ENCODE peak calls at places on chromosome 9, in ten cellular contexts. A is pancreas; H is astrocyte; U is IMR-90; L is fibroblast of lung; K is hepatocyte; S is small intestine; N is BE2C; F is transverse colon; M is CD8-positive, alpha-beta memory T cell. P is an unnamed sample. For H3K4me1 and H3K27me3, the result is how much of the 10 kb centered on the place peaks cover.

GRCh38 chr9:84939766-84940165 is 270.2 kb downstream of the NTRK2 start:
- DNase-seq in A (no peak), H (no peak), U (no peak), L (peak), K (no peak), S (no peak), N (no peak), F (no peak), M (no peak), P (no peak)

GRCh38 chr9:80378669-80379293 is 807.0 kb downstream of the TLE4 start:
- DNase-seq in A (no peak), H (no peak), U (no peak), L (no peak), K (no peak), S (no peak), N (no peak), F (no peak), M (no peak), P (no peak)

GRCh38 chr9:29616844-29617243 is 2043.6 kb upstream of the C9orf72 start:
- DNase-seq in A (no peak), H (no peak), U (no peak), L (no peak), K (no peak), S (no peak), N (no peak), F (no peak), M (no peak), P (no peak)

GRCh38 chr9:75108571-75108970 is 20.3 kb downstream of the OSTF1 start:
- DNase-seq in A (no peak), H (peak), U (peak), L (peak), K (no peak), S (peak), N (no peak), F (peak), M (no peak), P (no peak)

GRCh38 chr9:110579763-110580255 is 268 bp upstream of the SVEP1 start:
- DNase-seq in A (no peak), H (peak), U (peak), L (peak), K (peak), S (no peak), N (peak), F (no peak), M (no peak), P (no peak)

GRCh38 chr9:3088166-3088702 is 244.3 kb upstream of the PUM3 start:
- DNase-seq in A (no peak), H (no peak), U (no peak), L (no peak), K (no peak), S (no peak), N (peak), F (no peak), M (no peak), P (no peak)

GRCh38 chr9:118992813-118993747 is 376.2 kb downstream of the BRINP1 start:
- DNase-seq in A (no peak), H (peak), U (no peak), L (peak), K (peak), S (peak), N (no peak), F (no peak), M (no peak), P (no peak)

GRCh38 chr9:71145179-71145578 is 23.8 kb upstream of the TRPM3 start:
- DNase-seq in A (no peak), H (no peak), U (no peak), L (no peak), K (peak), S (peak), N (peak), F (no peak), M (no peak), P (no peak)

GRCh38 chr9:80285325-80285724 is 713.6 kb downstream of the TLE4 start:
- DNase-seq in A (no peak), H (peak), U (peak), L (peak), K (peak), S (no peak), N (no peak), F (no peak), M (no peak), P (no peak)

GRCh38 chr9:33153666-33154065 is 13.5 kb downstream of the B4GALT1 start:
- DNase-seq in A (no peak), H (no peak), U (no peak), L (no peak), K (no peak), S (no peak), N (no peak), F (no peak), M (no peak), P (no peak)

GRCh38 chr9:33354651-33355211 is 47.6 kb downstream of the AQP7 start:
- DNase-seq in A (no peak), H (peak), U (peak), L (peak), K (no peak), S (peak), N (peak), F (no peak), M (no peak), P (no peak)

GRCh38 chr9:94228616-94229015 is 30.5 kb upstream of the ZNF169 start:
- DNase-seq in A (no peak), H (no peak), U (no peak), L (no peak), K (no peak), S (no peak), N (no peak), F (no peak), M (no peak), P (no peak)

GRCh38 chr9:25681270-25681669 is 3.0 kb upstream of the TUSC1 start:
- DNase-seq in A (no peak), H (peak), U (peak), L (peak), K (no peak), S (no peak), N (no peak), F (no peak), M (no peak), P (no peak)

GRCh38 chr9:78958887-78959286 is 612.9 kb upstream of the TLE4 start:
- DNase-seq in A (no peak), H (no peak), U (no peak), L (no peak), K (no peak), S (no peak), N (peak), F (no peak), M (no peak), P (no peak)

GRCh38 chr9:29325855-29326254 is 1752.6 kb upstream of the C9orf72 start:
- DNase-seq in A (no peak), H (no peak), U (no peak), L (no peak), K (no peak), S (no peak), N (no peak), F (no peak), M (no peak), P (no peak)

GRCh38 chr9:105341784-105342183 is 97.3 kb downstream of the SLC44A1 start:
- DNase-seq in A (no peak), H (peak), U (peak), L (peak), K (no peak), S (peak), N (no peak), F (no peak), M (no peak), P (no peak)

GRCh38 chr9:76269789-76270188 is 124.4 kb downstream of the RFK start:
- DNase-seq in A (no peak), H (peak), U (peak), L (peak), K (no peak), S (no peak), N (no peak), F (no peak), M (no peak), P (no peak)

GRCh38 chr9:33467526-33467925 is 6.2 kb downstream of the NOL6 start:
- DNase-seq in A (peak), H (no peak), U (no peak), L (no peak), K (no peak), S (no peak), N (no peak), F (peak), M (no peak), P (no peak)

GRCh38 chr9:131473891-131474290 is 28.8 kb upstream of the POMT1 start:
- DNase-seq in A (peak), H (no peak), U (no peak), L (no peak), K (no peak), S (no peak), N (no peak), F (no peak), M (no peak), P (no peak)

GRCh38 chr9:126125577-126125976 is 201.1 kb upstream of the MVB12B start:
- DNase-seq in A (no peak), H (no peak), U (no peak), L (no peak), K (peak), S (no peak), N (no peak), F (no peak), M (no peak), P (no peak)

GRCh38 chr9:132780230-132781007 is 97.7 kb downstream of the AK8 start:
- DNase-seq in A (no peak), H (no peak), U (no peak), L (no peak), K (no peak), S (no peak), N (no peak), F (no peak), M (no peak), P (no peak)

GRCh38 chr9:125956102-125956501 is 208.9 kb downstream of the PBX3 start:
- DNase-seq in A (no peak), H (no peak), U (no peak), L (no peak), K (no peak), S (no peak), N (no peak), F (no peak), M (no peak), P (no peak)

GRCh38 chr9:84512493-84512892 is 157.0 kb upstream of the NTRK2 start:
- DNase-seq in A (no peak), H (no peak), U (no peak), L (no peak), K (no peak), S (no peak), N (no peak), F (no peak), M (no peak), P (no peak)

GRCh38 chr9:77987104-77987656 is 44.4 kb downstream of the GNAQ start:
- DNase-seq in A (no peak), H (no peak), U (no peak), L (no peak), K (peak), S (peak), N (peak), F (no peak), M (no peak), P (peak)

GRCh38 chr9:110911659-110912473 is 126.4 kb downstream of the LPAR1 start:
- DNase-seq in A (no peak), H (peak), U (peak), L (peak), K (no peak), S (no peak), N (no peak), F (no peak), M (no peak), P (no peak)

GRCh38 chr9:75183293-75183692 is 95.0 kb downstream of the OSTF1 start:
- DNase-seq in A (no peak), H (no peak), U (no peak), L (no peak), K (no peak), S (no peak), N (no peak), F (no peak), M (no peak), P (no peak)

GRCh38 chr9:91179237-91180138 is 182.2 kb downstream of the AUH start:
- DNase-seq in A (peak), H (peak), U (peak), L (peak), K (no peak), S (no peak), N (no peak), F (peak), M (no peak), P (no peak)

GRCh38 chr9:98610196-98610595 is 98.5 kb downstream of the GABBR2 start:
- DNase-seq in A (no peak), H (peak), U (peak), L (peak), K (no peak), S (no peak), N (no peak), F (no peak), M (no peak), P (no peak)

GRCh38 chr9:37566716-37567115 is 9.5 kb downstream of the FBXO10 start:
- DNase-seq in A (no peak), H (no peak), U (no peak), L (no peak), K (no peak), S (no peak), N (no peak), F (no peak), M (no peak), P (no peak)

GRCh38 chr9:135394131-135394530 is 85.5 kb upstream of the PPP1R26 start:
- DNase-seq in A (no peak), H (no peak), U (no peak), L (no peak), K (no peak), S (no peak), N (no peak), F (no peak), M (no peak), P (no peak)

GRCh38 chr9:90331826-90332575 is 310.6 kb downstream of the DIRAS2 start:
- DNase-seq in A (no peak), H (peak), U (peak), L (peak), K (peak), S (no peak), N (no peak), F (no peak), M (no peak), P (no peak)

GRCh38 chr9:116806075-116806474 is 119.0 kb downstream of the TRIM32 start:
- DNase-seq in A (no peak), H (no peak), U (peak), L (no peak), K (peak), S (no peak), N (no peak), F (no peak), M (no peak), P (no peak)

DNA sequence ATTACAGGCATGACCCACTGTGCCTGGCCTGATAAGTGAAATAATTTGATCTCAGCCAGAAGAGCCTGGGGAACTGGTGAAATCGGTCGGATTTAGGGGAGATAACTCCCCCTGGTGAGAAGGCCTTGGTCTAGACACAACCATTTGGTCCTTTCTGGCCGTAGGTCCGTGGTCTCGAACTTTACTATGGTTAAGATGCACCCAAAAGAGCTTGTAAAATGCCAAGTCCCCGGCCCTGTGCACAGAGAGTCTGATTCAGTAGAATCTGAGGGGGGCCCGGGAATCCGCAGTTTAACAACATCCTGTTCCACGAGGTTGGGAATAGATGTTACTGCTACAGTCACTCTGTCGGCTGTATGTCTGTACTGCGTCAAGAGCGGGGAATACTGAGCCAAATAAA is 140.7 kb downstream of the C9orf50 start:
- DNase-seq in A (no peak), H (no peak), U (no peak), L (peak), K (no peak), S (no peak), N (no peak), F (no peak), M (no peak), P (no peak)
- H3K4me1 ChIP-seq in A (under half), H (under half), U (under half), L (under half), K (half or more), S (under half), N (under half), F (under half), M (under half), P (under half)

GRCh38 chr9:903886-904285 is 62.4 kb downstream of the DMRT1 start:
- DNase-seq in A (no peak), H (no peak), U (no peak), L (no peak), K (no peak), S (no peak), N (no peak), F (no peak), M (no peak), P (no peak)
- H3K27me3 ChIP-seq in A (under half), H (under half), U (under half), L (under half), K (under half), S (under half), N (under half), F (half or more), M (under half), P (under half)

DNA sequence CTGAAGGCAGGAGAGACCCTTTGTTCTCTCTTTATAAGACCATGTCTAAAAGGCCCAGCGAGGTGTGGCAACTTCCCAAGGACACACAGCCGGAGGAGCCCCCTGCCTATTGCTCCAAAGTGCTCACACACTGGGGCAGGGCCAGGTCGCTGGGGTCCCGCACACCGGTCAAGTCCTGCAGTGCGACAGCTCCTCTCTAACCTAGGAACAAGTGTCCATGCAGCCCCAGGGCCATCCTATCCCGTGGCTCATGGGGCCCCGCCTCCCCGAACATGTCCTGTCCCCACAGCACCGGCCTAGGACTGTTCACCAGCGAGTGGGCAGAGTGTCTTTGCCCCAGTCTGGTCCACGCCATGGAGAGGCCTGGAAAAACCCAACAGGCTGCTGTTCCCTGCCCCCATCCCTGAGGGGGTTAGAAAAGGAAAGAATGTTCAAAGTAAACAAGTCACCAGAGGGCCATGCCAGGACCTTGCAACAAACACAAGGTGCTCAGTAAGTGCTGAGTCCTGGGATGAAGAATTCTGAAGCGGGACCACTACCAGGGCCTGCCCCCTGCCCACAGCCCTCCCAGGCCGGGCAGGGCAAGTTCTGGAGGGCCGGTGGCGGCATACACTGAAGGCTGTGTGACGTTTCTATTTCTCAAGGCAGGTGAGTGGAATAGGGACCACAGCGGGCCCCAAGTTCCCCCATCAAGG is 958 bp downstream of the NINJ1 start:
- DNase-seq in A (peak), H (no peak), U (no peak), L (no peak), K (peak), S (no peak), N (no peak), F (peak), M (no peak), P (no peak)
- H3K4me1 ChIP-seq in A (under half), H (under half), U (under half), L (under half), K (under half), S (under half), N (under half), F (half or more), M (half or more), P (half or more)

GRCh38 chr9:21988056-21988990 is 5.9 kb downstream of the CDKN2A start:
- DNase-seq in A (no peak), H (no peak), U (no peak), L (no peak), K (no peak), S (no peak), N (no peak), F (no peak), M (no peak), P (no peak)

GRCh38 chr9:21989440-21990189 is 4.6 kb downstream of the CDKN2A start:
- DNase-seq in A (no peak), H (no peak), U (no peak), L (no peak), K (no peak), S (no peak), N (no peak), F (no peak), M (no peak), P (no peak)

GRCh38 chr9:21993007-21993406 is 1.2 kb downstream of the CDKN2A start:
- DNase-seq in A (no peak), H (no peak), U (no peak), L (no peak), K (no peak), S (no peak), N (no peak), F (no peak), M (no peak), P (no peak)

GRCh38 chr9:21993893-21994525 is at the start of gene CDKN2A:
- DNase-seq in A (peak), H (no peak), U (peak), L (peak), K (peak), S (peak), N (peak), F (peak), M (peak), P (peak)

DNA sequence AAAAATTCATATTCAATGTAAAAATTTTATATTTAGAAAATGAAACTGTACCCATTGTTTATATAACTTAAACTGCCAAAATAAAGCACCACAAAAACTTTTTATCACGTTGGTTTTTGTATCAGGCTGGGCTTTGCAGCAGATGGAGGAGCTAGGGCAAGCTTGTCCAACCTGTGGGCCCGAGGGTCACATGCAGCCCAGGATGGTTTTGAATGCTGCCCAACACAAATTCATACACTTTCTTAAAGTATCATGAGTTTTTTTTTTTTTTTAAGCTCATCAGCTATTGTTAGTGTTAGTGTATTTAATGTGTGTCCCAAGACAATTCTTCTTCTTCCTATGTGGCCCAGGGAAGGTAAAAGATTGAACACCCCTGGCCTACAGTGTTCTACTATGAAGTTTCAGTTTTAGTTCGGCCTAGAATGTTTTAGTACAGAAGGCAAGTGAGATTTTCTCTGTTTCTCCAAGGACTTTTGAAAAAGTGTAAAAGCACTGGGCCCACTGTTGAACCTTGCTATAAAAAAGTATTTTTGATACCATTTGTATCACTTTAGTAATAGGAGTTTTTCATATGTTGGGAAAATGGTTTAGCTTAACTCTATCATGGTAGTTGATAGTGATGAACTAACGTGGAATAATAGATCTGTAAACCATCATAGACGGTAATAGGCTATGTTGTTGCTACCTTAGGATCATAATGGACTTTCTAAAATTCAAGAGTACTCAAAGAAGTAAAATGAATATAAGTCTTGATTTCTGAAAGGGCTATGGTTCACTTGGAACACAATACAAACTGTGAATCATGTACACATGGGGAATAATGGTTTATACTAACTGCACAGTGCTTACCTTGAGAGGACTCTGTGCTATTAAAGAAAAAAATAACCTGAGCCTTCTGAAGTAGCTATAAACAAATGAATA is 2.9 kb downstream of the CDKN2A start:
- DNase-seq in A (no peak), H (no peak), U (no peak), L (no peak), K (no peak), S (no peak), N (no peak), F (no peak), M (no peak), P (no peak)
- H3K27me3 ChIP-seq in A (under half), H (under half), U (under half), L (under half), K (half or more), S (under half), N (under half), F (half or more), M (under half), P (under half)

GRCh38 chr9:82108474-82108873 is 119.9 kb downstream of the SPATA31D1 start:
- DNase-seq in A (no peak), H (no peak), U (no peak), L (no peak), K (no peak), S (no peak), N (no peak), F (no peak), M (no peak), P (no peak)
- H3K4me1 ChIP-seq in A (under half), H (under half), U (under half), L (under half), K (under half), S (under half), N (under half), F (under half), M (under half), P (under half)